ENCODE peak calls at places on chromosomes 16 and 17, in seven cellular contexts. H is colonic mucosa; Z is activated naive CD4-positive, alpha-beta T cell treated with anti-CD3 and anti-CD28 coated beads, Interleukin-2, amount 10 ng/mL, durations not matched to agents 7 days and 5 days; G is NCI-H1105; J is SK-N-SH; K is amniotic stem cell; E is left ventricle myocardium superior. C is an unnamed sample.

GRCh38 chr16:72066747-72067146 is 3.7 kb downstream of the HPR start:
- DNase-seq in E (no peak), Z (no peak), J (peak; percentile 37), K (no peak), G (peak; percentile 2), H (no peak), C (peak; percentile 56)

GRCh38 chr17:81821603-81822311 is 11.3 kb downstream of the MCRIP1 start:
- DNase-seq in H (peak; percentile 97), Z (peak; percentile 57), K (no peak), J (peak; percentile 82), G (no peak), E (peak; percentile 92), C (peak; percentile 93)

GRCh38 chr17:21278304-21279197 is 6.0 kb upstream of the MAP2K3 start:
- DNase-seq in K (no peak), J (no peak), G (no peak), Z (peak; percentile 80), E (no peak), H (peak; percentile 86), C (no peak)

GRCh38 chr17:18974407-18975149 is 22.6 kb downstream of the SLC5A10 start:
- DNase-seq in K (no peak), G (no peak), H (no peak), J (no peak), Z (no peak), E (no peak), C (no peak)

GRCh38 chr17:80871341-80871740 is 120.3 kb upstream of the CHMP6 start:
- DNase-seq in H (no peak), G (no peak), Z (peak; percentile 70), K (no peak), E (peak; percentile 35), J (no peak), C (no peak)

GRCh38 chr17:4483012-4483840 is 15.5 kb upstream of the SPNS2 start:
- DNase-seq in Z (no peak), J (no peak), H (peak; percentile 82), E (no peak), K (no peak), G (no peak), C (peak; percentile 95)

GRCh38 chr16:28105954-28106353 is 42.4 kb upstream of the GSG1L start:
- DNase-seq in H (no peak), J (no peak), E (no peak), G (no peak), K (no peak), Z (no peak), C (no peak)

GRCh38 chr16:24191876-24192402 is 64.2 kb upstream of the CACNG3 start:
- DNase-seq in H (no peak), J (no peak), G (no peak), E (no peak), Z (no peak), K (no peak), C (no peak)

GRCh38 chr17:79167486-79167885 is 92.9 kb downstream of the ENGASE start:
- DNase-seq in E (no peak), G (no peak), K (no peak), Z (no peak), J (no peak), H (no peak), C (no peak)

GRCh38 chr16:10539256-10539655 is 41.1 kb downstream of the EMP2 start:
- DNase-seq in G (no peak), K (no peak), Z (no peak), E (no peak), J (no peak), H (no peak), C (no peak)

GRCh38 chr16:85582177-85582888 is 30.8 kb upstream of the GSE1 start:
- DNase-seq in E (no peak), Z (no peak), J (no peak), G (no peak), K (no peak), H (no peak), C (no peak)

GRCh38 chr17:60139438-60140285 is 10.1 kb upstream of the CA4 start:
- DNase-seq in H (peak; percentile 77), G (no peak), E (peak; percentile 85), J (no peak), Z (peak; percentile 85), K (peak; percentile 19), C (peak; percentile 79)

GRCh38 chr17:66431910-66432309 is 129.5 kb downstream of the PRKCA start:
- DNase-seq in J (no peak), G (no peak), Z (no peak), K (peak; percentile 84), H (no peak), E (no peak), C (peak; percentile 57)

GRCh38 chr17:78722101-78722761 is 59.8 kb downstream of the CYTH1 start:
- DNase-seq in K (no peak), H (no peak), E (peak; percentile 61), Z (no peak), G (no peak), J (peak; percentile 68), C (no peak)

GRCh38 chr16:9003322-9003721 is 39.6 kb upstream of the USP7 start:
- DNase-seq in E (no peak), G (no peak), J (no peak), K (no peak), H (peak; percentile 88), Z (no peak), C (no peak)

GRCh38 chr17:15332338-15332737 is 9.1 kb downstream of the TEKT3 start:
- DNase-seq in H (no peak), Z (no peak), J (no peak), G (no peak), K (no peak), E (no peak), C (no peak)

GRCh38 chr16:55035956-55036355 is 105.3 kb downstream of the IRX5 start:
- DNase-seq in Z (no peak), G (no peak), K (no peak), H (no peak), E (no peak), J (no peak), C (no peak)

GRCh38 chr17:16377804-16378400 is 3.0 kb upstream of the UBB start:
- DNase-seq in H (peak; percentile 47), J (no peak), G (no peak), Z (no peak), K (no peak), E (no peak), C (no peak)

GRCh38 chr17:56835259-56835575 is 1.3 kb downstream of the DGKE start:
- DNase-seq in E (no peak), H (no peak), Z (no peak), K (no peak), G (no peak), J (no peak), C (peak; percentile 9)

GRCh38 chr17:41301204-41301790 is 1.4 kb downstream of the KRTAP29-1 start:
- DNase-seq in H (no peak), E (no peak), G (no peak), Z (no peak), J (no peak), K (no peak), C (no peak)

GRCh38 chr16:78628526-78628925 is 529.1 kb downstream of the WWOX start:
- DNase-seq in Z (no peak), K (no peak), H (no peak), E (no peak), G (no peak), J (no peak), C (no peak)

GRCh38 chr17:17971431-17972125 is 622 bp downstream of the TOM1L2 start:
- DNase-seq in K (no peak), J (peak; percentile 52), G (no peak), H (peak; percentile 42), Z (peak; percentile 57), E (peak; percentile 53), C (peak; percentile 37)

GRCh38 chr16:77971306-77972131 is 50.8 kb upstream of the CLEC3A start:
- DNase-seq in E (peak; percentile 89), H (peak; percentile 82), J (peak; percentile 72), K (no peak), Z (peak; percentile 83), G (peak; percentile 40), C (peak; percentile 75)

GRCh38 chr17:42188749-42189650 is 3.7 kb upstream of the HCRT start:
- DNase-seq in E (no peak), J (peak; percentile 1), H (no peak), K (no peak), G (no peak), Z (no peak), C (no peak)

GRCh38 chr17:68019675-68020450 is 15.7 kb upstream of the KPNA2 start:
- DNase-seq in E (peak; percentile 97), J (peak; percentile 99), H (peak; percentile 98), Z (peak; percentile 96), K (peak; percentile 71), G (peak; percentile 90), C (peak; percentile 96)

GRCh38 chr16:67658849-67659674 is 998 bp downstream of the ACD start:
- DNase-seq in G (no peak), Z (no peak), E (no peak), K (no peak), J (no peak), H (no peak), C (no peak)